ENCODE peak calls at places on chromosome X, in eight cellular contexts. N, S, Q, O, J, A, C and U are unnamed samples.

GRCh38 chrX:42976729-42977366 is 198.9 kb upstream of the PPP1R2C start:
- DNase-seq in C (no peak), Q (no peak), O (peak; percentile 9), N (no peak), S (no peak), A (no peak), J (no peak), U (no peak)

GRCh38 chrX:69313622-69314290 is 148.5 kb upstream of the PJA1 start:
- DNase-seq in C (no peak), S (no peak), J (no peak), O (no peak), Q (no peak), A (no peak), N (no peak), U (no peak)

GRCh38 chrX:152821145-152821765 is 9.3 kb downstream of the CETN2 start:
- DNase-seq in N (no peak), A (peak; percentile 19), O (peak; percentile 47), C (peak; percentile 55), Q (no peak), J (peak; percentile 19), S (no peak), U (no peak)

GRCh38 chrX:97616883-97617510 is 733.3 kb downstream of the RPA4 start:
- DNase-seq in J (peak; percentile 83), C (no peak), Q (no peak), N (peak; percentile 17), A (peak; percentile 53), S (no peak), O (peak; percentile 81), U (peak; percentile 50)

GRCh38 chrX:14832591-14832990 is 40.3 kb downstream of the FANCB start:
- DNase-seq in A (no peak), Q (no peak), J (peak; percentile 3), O (no peak), S (no peak), N (no peak), C (no peak), U (no peak)

GRCh38 chrX:10326578-10326977 is 169.8 kb downstream of the CLCN4 start:
- DNase-seq in J (peak; percentile 10), C (no peak), O (peak; percentile 29), N (no peak), A (peak; percentile 38), S (no peak), Q (no peak), U (no peak)

GRCh38 chrX:2502668-2503519 is 2.1 kb upstream of the DHRSX start:
- DNase-seq in O (peak; percentile 74), S (no peak), A (no peak), J (no peak), C (no peak), N (no peak), Q (no peak), U (no peak)

GRCh38 chrX:118730500-118731247 is 3.3 kb downstream of the IL13RA1 start:
- DNase-seq in J (peak; percentile 74), S (no peak), Q (no peak), C (no peak), A (no peak), N (no peak), O (peak; percentile 34), U (no peak)

GRCh38 chrX:136781180-136781797 is 557 bp upstream of the ARHGEF6 start:
- DNase-seq in S (no peak), O (no peak), Q (no peak), A (peak; percentile 62), N (no peak), C (no peak), J (no peak), U (no peak)

GRCh38 chrX:40380649-40381488 is 199.9 kb upstream of the ATP6AP2 start:
- DNase-seq in C (peak; percentile 16), A (no peak), Q (peak; percentile 46), S (no peak), J (no peak), N (no peak), O (no peak), U (peak; percentile 56)

GRCh38 chrX:115494133-115494532 is 66.8 kb upstream of the PLS3 start:
- DNase-seq in A (no peak), Q (no peak), N (no peak), O (no peak), S (no peak), C (no peak), J (peak; percentile 36), U (no peak)

GRCh38 chrX:45986971-45987370 is 558.2 kb downstream of the ZNF674 start:
- DNase-seq in Q (no peak), N (peak; percentile 11), A (peak; percentile 24), J (peak; percentile 42), C (no peak), S (no peak), O (peak; percentile 14), U (no peak)

GRCh38 chrX:6849711-6850415 is 297.6 kb upstream of the STS start:
- DNase-seq in C (no peak), S (no peak), O (peak; percentile 33), A (peak; percentile 1), Q (no peak), N (no peak), J (peak; percentile 1), U (no peak)

GRCh38 chrX:42825201-42825600 is 47.2 kb upstream of the PPP1R2C start:
- DNase-seq in S (no peak), J (no peak), N (no peak), C (no peak), A (no peak), O (no peak), Q (no peak), U (no peak)

GRCh38 chrX:136767104-136767941 is 13.4 kb downstream of the ARHGEF6 start:
- DNase-seq in J (peak; percentile 51), N (no peak), A (peak; percentile 59), C (peak; percentile 75), S (peak; percentile 38), Q (peak; percentile 79), O (peak; percentile 55), U (peak; percentile 63)

GRCh38 chrX:119880552-119881437 is 9.2 kb downstream of the NDUFA1 start:
- DNase-seq in J (peak; percentile 57), S (peak; percentile 16), O (peak; percentile 58), A (peak; percentile 7), C (peak; percentile 38), N (no peak), Q (no peak), U (no peak)

GRCh38 chrX:153885968-153886903 is at the start of gene L1CAM:
- DNase-seq in J (no peak), O (peak; percentile 35), C (peak; percentile 56), S (no peak), Q (no peak), A (no peak), N (no peak), U (no peak)

GRCh38 chrX:41922694-41923171 is 621 bp downstream of the CASK start:
- DNase-seq in Q (peak; percentile 47), N (no peak), S (no peak), O (peak; percentile 20), C (peak; percentile 15), A (peak; percentile 3), J (peak; percentile 1), U (no peak)

GRCh38 chrX:80335062-80335830 is 85.0 kb upstream of the TENT5D start:
- DNase-seq in A (no peak), J (no peak), N (no peak), S (no peak), O (peak; percentile 58), C (peak; percentile 52), Q (peak; percentile 49), U (no peak)

GRCh38 chrX:134971926-134972325 is 18.9 kb upstream of the SMIM10 start:
- DNase-seq in A (no peak), J (no peak), N (no peak), C (no peak), Q (no peak), S (no peak), O (no peak), U (no peak)

GRCh38 chrX:16851421-16851820 is 18.7 kb downstream of the RBBP7 start:
- DNase-seq in O (no peak), C (no peak), S (no peak), A (no peak), J (no peak), N (no peak), Q (no peak), U (no peak)

GRCh38 chrX:13658602-13659001 is 5.7 kb downstream of the TCEANC start:
- DNase-seq in N (no peak), Q (no peak), S (no peak), J (peak; percentile 23), O (peak; percentile 61), A (no peak), C (peak; percentile 7), U (no peak)

GRCh38 chrX:107117993-107118321 is 665 bp downstream of the RBM41 start:
- DNase-seq in J (no peak), A (no peak), O (no peak), Q (no peak), N (no peak), C (peak; percentile 7), S (no peak), U (no peak)

GRCh38 chrX:21770631-21771321 is 12.9 kb upstream of the SMPX start:
- DNase-seq in J (peak; percentile 90), C (no peak), A (no peak), Q (no peak), S (no peak), O (peak; percentile 10), N (peak; percentile 72), U (no peak)

GRCh38 chrX:120269379-120270035 is 18.9 kb downstream of the ZBTB33 start:
- DNase-seq in J (no peak), C (no peak), S (peak; percentile 17), Q (no peak), O (no peak), N (no peak), A (peak; percentile 18), U (peak; percentile 47)

GRCh38 chrX:37599735-37600134 is 28.3 kb downstream of the LANCL3 start:
- DNase-seq in S (no peak), Q (no peak), A (peak; percentile 25), N (no peak), O (peak; percentile 19), C (no peak), J (peak; percentile 0), U (no peak)

GRCh38 chrX:47190445-47191269 is 3.0 kb upstream of the UBA1 start:
- DNase-seq in Q (peak; percentile 88), C (peak; percentile 83), J (peak; percentile 89), A (peak; percentile 93), O (peak; percentile 90), N (peak; percentile 74), S (peak; percentile 82), U (peak; percentile 77)

GRCh38 chrX:53319614-53320542 is 38.5 kb upstream of the IQSEC2 start:
- DNase-seq in N (no peak), A (no peak), J (no peak), C (no peak), S (no peak), Q (no peak), O (no peak), U (no peak)

GRCh38 chrX:135512508-135513139 is 7.8 kb upstream of the INTS6L start:
- DNase-seq in A (no peak), S (no peak), C (no peak), N (no peak), Q (no peak), J (no peak), O (no peak), U (no peak)

GRCh38 chrX:43969504-43970501 is 3.4 kb downstream of the NDP start:
- DNase-seq in Q (no peak), O (peak; percentile 57), S (no peak), A (peak; percentile 84), C (peak; percentile 15), N (peak; percentile 61), J (peak; percentile 83), U (no peak)

GRCh38 chrX:118862086-118862485 is 38.5 kb downstream of the ZCCHC12 start:
- DNase-seq in A (peak; percentile 14), Q (no peak), O (no peak), C (no peak), S (no peak), N (no peak), J (no peak), U (no peak)

GRCh38 chrX:39576081-39576701 is 521.6 kb downstream of the BCOR start:
- DNase-seq in N (no peak), J (no peak), S (no peak), Q (no peak), O (peak; percentile 6), A (peak; percentile 34), C (peak; percentile 14), U (no peak)

GRCh38 chrX:13492286-13492685 is 77.1 kb upstream of the EGFL6 start:
- DNase-seq in S (no peak), C (no peak), O (no peak), Q (no peak), A (no peak), J (no peak), N (no peak), U (no peak)